ENCODE peak calls at places on chromosomes 2 and 18, in nine cellular contexts. One of them, this sample, is unnamed.

GRCh38 chr2:96970248-96970875 is 16.0 kb downstream of the FAM178B start:
- DNase-seq in WERI-Rb-1: no peak
- DNase-seq in astrocyte: no peak
- DNase-seq in tibial nerve: no peak
- DNase-seq in lower lobe of right lung: peak; percentile 80
- DNase-seq in coronary artery: no peak
- DNase-seq in kidney epithelial cell: no peak
- DNase-seq in fibroblast of pulmonary artery: no peak
- DNase-seq in Peyer's patch: no peak
- DNase-seq in this sample: no peak

GRCh38 chr2:154350911-154351310 is 347.6 kb upstream of the KCNJ3 start:
- DNase-seq in Peyer's patch: no peak
- DNase-seq in fibroblast of pulmonary artery: no peak
- DNase-seq in lower lobe of right lung: no peak
- DNase-seq in tibial nerve: no peak
- DNase-seq in WERI-Rb-1: no peak
- DNase-seq in coronary artery: no peak
- DNase-seq in astrocyte: no peak
- DNase-seq in kidney epithelial cell: no peak
- DNase-seq in this sample: no peak

GRCh38 chr2:240465765-240466578 is 30.5 kb downstream of the GPC1 start:
- DNase-seq in Peyer's patch: peak; percentile 11
- DNase-seq in kidney epithelial cell: no peak
- DNase-seq in fibroblast of pulmonary artery: no peak
- DNase-seq in tibial nerve: peak; percentile 6
- DNase-seq in astrocyte: no peak
- DNase-seq in lower lobe of right lung: no peak
- DNase-seq in WERI-Rb-1: no peak
- DNase-seq in coronary artery: peak; percentile 72
- DNase-seq in this sample: no peak

GRCh38 chr2:143481231-143481613 is 352.0 kb downstream of the ARHGAP15 start:
- DNase-seq in Peyer's patch: no peak
- DNase-seq in lower lobe of right lung: no peak
- DNase-seq in fibroblast of pulmonary artery: no peak
- DNase-seq in coronary artery: no peak
- DNase-seq in tibial nerve: no peak
- DNase-seq in WERI-Rb-1: no peak
- DNase-seq in kidney epithelial cell: no peak
- DNase-seq in astrocyte: no peak
- DNase-seq in this sample: no peak

GRCh38 chr2:71807969-71808451 is 339.7 kb downstream of the CYP26B1 start:
- DNase-seq in Peyer's patch: no peak
- DNase-seq in WERI-Rb-1: no peak
- DNase-seq in kidney epithelial cell: no peak
- DNase-seq in fibroblast of pulmonary artery: no peak
- DNase-seq in lower lobe of right lung: no peak
- DNase-seq in astrocyte: no peak
- DNase-seq in tibial nerve: no peak
- DNase-seq in coronary artery: peak; percentile 45
- DNase-seq in this sample: no peak

GRCh38 chr2:16405551-16405950 is 260.1 kb downstream of the CYRIA start:
- DNase-seq in WERI-Rb-1: no peak
- DNase-seq in lower lobe of right lung: no peak
- DNase-seq in kidney epithelial cell: no peak
- DNase-seq in Peyer's patch: no peak
- DNase-seq in astrocyte: no peak
- DNase-seq in tibial nerve: no peak
- DNase-seq in fibroblast of pulmonary artery: no peak
- DNase-seq in coronary artery: no peak
- DNase-seq in this sample: no peak

GRCh38 chr2:181070834-181071200 is 90.4 kb downstream of the UBE2E3 start:
- DNase-seq in tibial nerve: no peak
- DNase-seq in lower lobe of right lung: no peak
- DNase-seq in astrocyte: no peak
- DNase-seq in fibroblast of pulmonary artery: no peak
- DNase-seq in coronary artery: no peak
- DNase-seq in kidney epithelial cell: no peak
- DNase-seq in WERI-Rb-1: no peak
- DNase-seq in Peyer's patch: no peak
- DNase-seq in this sample: no peak

GRCh38 chr2:138391956-138392355 is 109.6 kb upstream of the SPOPL start:
- DNase-seq in coronary artery: no peak
- DNase-seq in Peyer's patch: no peak
- DNase-seq in kidney epithelial cell: no peak
- DNase-seq in WERI-Rb-1: no peak
- DNase-seq in fibroblast of pulmonary artery: no peak
- DNase-seq in astrocyte: peak; percentile 0
- DNase-seq in tibial nerve: no peak
- DNase-seq in lower lobe of right lung: no peak
- DNase-seq in this sample: no peak

GRCh38 chr2:96353032-96353561 is 17.5 kb downstream of the NCAPH start:
- DNase-seq in Peyer's patch: no peak
- DNase-seq in fibroblast of pulmonary artery: no peak
- DNase-seq in kidney epithelial cell: no peak
- DNase-seq in tibial nerve: no peak
- DNase-seq in astrocyte: no peak
- DNase-seq in WERI-Rb-1: no peak
- DNase-seq in lower lobe of right lung: no peak
- DNase-seq in coronary artery: peak; percentile 78
- DNase-seq in this sample: no peak

GRCh38 chr18:29821544-29821943 is 1221.0 kb downstream of the DSC3 start:
- DNase-seq in tibial nerve: no peak
- DNase-seq in fibroblast of pulmonary artery: no peak
- DNase-seq in lower lobe of right lung: no peak
- DNase-seq in kidney epithelial cell: no peak
- DNase-seq in Peyer's patch: no peak
- DNase-seq in coronary artery: no peak
- DNase-seq in WERI-Rb-1: no peak
- DNase-seq in astrocyte: no peak
- DNase-seq in this sample: no peak

GRCh38 chr18:59220784-59221765 is 1.1 kb downstream of the GRP start:
- DNase-seq in tibial nerve: no peak
- DNase-seq in coronary artery: no peak
- DNase-seq in fibroblast of pulmonary artery: no peak
- DNase-seq in lower lobe of right lung: no peak
- DNase-seq in kidney epithelial cell: no peak
- DNase-seq in WERI-Rb-1: peak; percentile 53
- DNase-seq in Peyer's patch: no peak
- DNase-seq in astrocyte: no peak
- DNase-seq in this sample: no peak

DNA sequence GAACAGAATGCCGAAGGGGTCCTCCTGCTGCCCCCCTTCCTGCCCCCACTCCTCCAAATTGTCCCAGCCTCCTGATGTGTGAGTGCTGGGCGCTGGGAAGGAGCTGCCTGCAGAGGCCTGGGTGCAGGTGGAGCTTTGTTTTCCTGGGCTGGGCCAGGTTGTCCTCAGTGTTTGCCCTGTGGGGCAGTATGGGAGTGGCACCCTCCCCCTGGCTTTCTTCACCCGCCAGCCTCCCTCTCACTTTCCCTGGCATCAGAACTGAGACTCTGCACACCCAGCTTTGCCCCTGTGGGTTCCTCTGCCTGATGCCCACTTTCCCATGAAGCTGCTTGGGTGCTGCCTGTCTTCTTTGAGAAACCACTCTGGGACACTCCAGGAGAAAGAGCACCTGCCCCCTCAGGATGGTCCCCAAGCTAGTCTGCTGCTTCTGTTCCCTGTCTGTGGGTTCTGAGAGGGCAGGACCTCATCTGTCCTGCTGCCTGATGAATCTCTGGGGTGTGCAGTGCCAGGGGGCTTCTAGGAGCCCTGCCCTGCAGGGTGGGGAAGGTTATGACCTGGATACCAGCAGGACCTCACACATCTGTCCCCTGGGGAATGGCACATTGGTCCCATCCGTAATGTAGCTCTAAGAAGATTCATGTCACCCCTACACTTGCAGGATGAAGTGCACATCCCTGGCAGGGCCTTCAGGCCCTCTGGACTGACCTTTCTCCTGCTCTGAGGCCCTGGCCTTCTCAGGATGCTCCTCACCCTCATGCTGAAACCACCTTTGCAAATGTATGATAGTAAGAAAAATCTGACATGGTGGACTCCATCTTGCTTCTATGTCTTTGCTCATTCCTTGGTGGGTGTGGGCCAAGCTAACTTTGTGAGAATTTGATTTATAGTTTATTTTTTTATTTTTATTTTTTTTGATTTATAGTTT is 146.8 kb upstream of the HS6ST1 start:
- DNase-seq in fibroblast of pulmonary artery: no peak
- DNase-seq in lower lobe of right lung: no peak
- DNase-seq in WERI-Rb-1: no peak
- DNase-seq in tibial nerve: no peak
- DNase-seq in kidney epithelial cell: no peak
- DNase-seq in astrocyte: no peak
- DNase-seq in coronary artery: no peak
- DNase-seq in Peyer's patch: no peak
- DNase-seq in this sample: no peak
- H3K4me3 ChIP-seq in fibroblast of pulmonary artery: no peak overlapping the region
- H3K4me3 ChIP-seq in lower lobe of right lung: no peak overlapping the region
- H3K4me3 ChIP-seq in WERI-Rb-1: no peak overlapping the region
- H3K4me3 ChIP-seq in tibial nerve: no peak overlapping the region
- H3K4me3 ChIP-seq in kidney epithelial cell: no peak overlapping the region
- H3K4me3 ChIP-seq in astrocyte: no peak overlapping the region
- H3K4me3 ChIP-seq in coronary artery: no peak overlapping the region
- H3K4me3 ChIP-seq in Peyer's patch: no peak overlapping the region
- H3K4me3 ChIP-seq in this sample: no peak overlapping the region

DNA sequence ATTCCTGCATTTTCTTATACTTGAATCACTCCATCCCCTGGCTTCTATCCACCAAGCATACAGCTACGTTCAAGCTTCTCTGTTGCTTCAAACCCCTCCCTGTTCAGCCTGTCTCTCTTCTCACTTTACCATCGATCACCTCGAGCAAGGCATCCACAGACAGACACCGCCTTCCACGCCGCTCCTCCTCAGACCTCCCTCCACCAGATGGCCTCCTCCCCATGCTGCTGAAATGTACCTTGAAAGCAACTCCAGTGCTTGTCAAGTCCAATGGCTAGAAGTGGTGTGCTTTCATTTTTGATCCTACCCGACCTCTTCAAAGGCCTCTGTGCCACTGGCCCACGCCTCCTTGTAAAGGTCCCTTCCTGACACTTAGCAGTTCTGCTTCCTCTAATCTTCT is 131.3 kb upstream of the ACAA2 start:
- DNase-seq in Peyer's patch: no peak
- DNase-seq in coronary artery: no peak
- DNase-seq in astrocyte: peak; percentile 40
- DNase-seq in kidney epithelial cell: no peak
- DNase-seq in WERI-Rb-1: peak; percentile 86
- DNase-seq in fibroblast of pulmonary artery: peak; percentile 2
- DNase-seq in lower lobe of right lung: no peak
- DNase-seq in tibial nerve: no peak
- DNase-seq in this sample: peak; percentile 34
- TF ChIP-seq CTCF in Peyer's patch: no peak
- TF ChIP-seq CTCF in coronary artery: no peak
- TF ChIP-seq CTCF in astrocyte: no peak
- TF ChIP-seq CTCF in kidney epithelial cell: peak; percentile 48
- TF ChIP-seq CTCF in WERI-Rb-1: peak; percentile 89
- TF ChIP-seq CTCF in fibroblast of pulmonary artery: no peak
- TF ChIP-seq CTCF in lower lobe of right lung: no peak
- TF ChIP-seq CTCF in tibial nerve: no peak
- TF ChIP-seq CTCF in this sample: peak; percentile 7

DNA sequence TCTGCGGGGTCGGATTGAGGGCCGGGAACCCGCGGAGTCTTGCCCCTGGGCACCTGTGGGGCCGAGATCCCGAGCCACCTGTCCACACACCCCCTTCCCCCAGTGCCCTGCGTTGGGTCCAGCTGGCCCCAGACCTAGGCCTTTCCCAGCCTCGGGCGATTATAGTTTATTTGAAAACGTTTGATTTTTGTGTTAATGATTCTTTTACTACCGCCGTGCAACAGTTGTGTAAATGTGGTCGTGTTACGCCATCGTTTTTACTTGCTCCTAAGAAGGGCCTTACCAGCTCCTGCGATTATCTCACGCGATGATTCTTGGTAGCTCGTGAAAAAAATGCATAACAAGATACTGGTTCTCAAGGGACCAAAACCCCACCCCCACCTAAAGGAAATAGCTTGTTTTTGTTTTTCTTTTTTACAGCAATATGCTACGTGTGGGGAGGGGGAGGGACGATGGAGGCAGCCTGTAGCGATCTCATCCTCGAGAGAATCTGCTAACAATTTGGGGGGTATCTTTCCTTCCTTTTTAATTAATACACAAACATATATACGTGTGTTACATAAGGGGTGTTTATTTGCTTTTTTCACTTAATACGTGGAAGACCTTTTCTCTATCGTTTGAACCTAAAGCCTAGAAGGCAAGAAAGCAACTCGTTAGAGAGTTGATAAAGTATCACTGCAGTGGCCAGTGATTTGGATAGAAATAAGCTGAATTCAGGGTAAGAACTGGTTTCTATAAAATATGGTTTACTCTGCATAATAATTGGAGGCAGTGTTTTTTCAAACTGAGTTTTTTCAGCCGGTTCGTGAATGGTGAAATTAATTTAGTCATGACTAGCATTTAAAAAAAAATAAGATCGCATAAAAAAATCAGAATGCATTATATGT is 1.1 kb downstream of the ZDBF2 start:
- DNase-seq in lower lobe of right lung: no peak
- DNase-seq in astrocyte: peak; percentile 44
- DNase-seq in Peyer's patch: no peak
- DNase-seq in fibroblast of pulmonary artery: peak; percentile 79
- DNase-seq in coronary artery: no peak
- DNase-seq in WERI-Rb-1: no peak
- DNase-seq in kidney epithelial cell: no peak
- DNase-seq in tibial nerve: no peak
- DNase-seq in this sample: peak; percentile 76
- H3K4me3 ChIP-seq in lower lobe of right lung: peak overlapping the region; percentile 68
- H3K4me3 ChIP-seq in astrocyte: peak overlapping the region; percentile 69
- H3K4me3 ChIP-seq in Peyer's patch: peak overlapping the region; percentile 67
- H3K4me3 ChIP-seq in fibroblast of pulmonary artery: peak overlapping the region; percentile 72
- H3K4me3 ChIP-seq in coronary artery: peak overlapping the region; percentile 91
- H3K4me3 ChIP-seq in WERI-Rb-1: peak overlapping the region; percentile 96
- H3K4me3 ChIP-seq in kidney epithelial cell: peak overlapping the region; percentile 57
- H3K4me3 ChIP-seq in tibial nerve: peak overlapping the region; percentile 41
- H3K4me3 ChIP-seq in this sample: peak overlapping the region; percentile 78

GRCh38 chr18:74898965-74899364 is 301.3 kb downstream of the ZNF407 start:
- DNase-seq in WERI-Rb-1: no peak
- DNase-seq in astrocyte: peak; percentile 48
- DNase-seq in Peyer's patch: no peak
- DNase-seq in lower lobe of right lung: no peak
- DNase-seq in coronary artery: no peak
- DNase-seq in kidney epithelial cell: peak; percentile 56
- DNase-seq in tibial nerve: no peak
- DNase-seq in fibroblast of pulmonary artery: peak; percentile 40
- DNase-seq in this sample: no peak

GRCh38 chr18:74897971-74898657 is 300.4 kb downstream of the ZNF407 start:
- DNase-seq in fibroblast of pulmonary artery: peak; percentile 42
- DNase-seq in WERI-Rb-1: no peak
- DNase-seq in astrocyte: peak; percentile 33
- DNase-seq in lower lobe of right lung: no peak
- DNase-seq in tibial nerve: no peak
- DNase-seq in kidney epithelial cell: no peak
- DNase-seq in Peyer's patch: no peak
- DNase-seq in coronary artery: no peak
- DNase-seq in this sample: no peak

GRCh38 chr18:74899554-74899953 is 301.9 kb downstream of the ZNF407 start:
- DNase-seq in fibroblast of pulmonary artery: peak; percentile 15
- DNase-seq in astrocyte: no peak
- DNase-seq in lower lobe of right lung: peak; percentile 59
- DNase-seq in tibial nerve: peak; percentile 30
- DNase-seq in WERI-Rb-1: no peak
- DNase-seq in kidney epithelial cell: no peak
- DNase-seq in Peyer's patch: no peak
- DNase-seq in coronary artery: no peak
- DNase-seq in this sample: no peak

GRCh38 chr18:74895686-74896085 is 298.0 kb downstream of the ZNF407 start:
- DNase-seq in tibial nerve: no peak
- DNase-seq in WERI-Rb-1: no peak
- DNase-seq in Peyer's patch: no peak
- DNase-seq in astrocyte: peak; percentile 3
- DNase-seq in coronary artery: no peak
- DNase-seq in kidney epithelial cell: peak; percentile 25
- DNase-seq in lower lobe of right lung: no peak
- DNase-seq in fibroblast of pulmonary artery: peak; percentile 35
- DNase-seq in this sample: no peak

GRCh38 chr18:74896390-74896991 is 298.8 kb downstream of the ZNF407 start:
- DNase-seq in coronary artery: no peak
- DNase-seq in fibroblast of pulmonary artery: peak; percentile 8
- DNase-seq in Peyer's patch: no peak
- DNase-seq in WERI-Rb-1: peak; percentile 77
- DNase-seq in lower lobe of right lung: no peak
- DNase-seq in tibial nerve: no peak
- DNase-seq in astrocyte: no peak
- DNase-seq in kidney epithelial cell: peak; percentile 7
- DNase-seq in this sample: peak; percentile 64
- TF ChIP-seq CTCF in coronary artery: no peak
- TF ChIP-seq CTCF in fibroblast of pulmonary artery: no peak
- TF ChIP-seq CTCF in Peyer's patch: peak; percentile 56
- TF ChIP-seq CTCF in WERI-Rb-1: peak; percentile 92
- TF ChIP-seq CTCF in lower lobe of right lung: peak; percentile 64
- TF ChIP-seq CTCF in tibial nerve: peak; percentile 35
- TF ChIP-seq CTCF in astrocyte: no peak
- TF ChIP-seq CTCF in kidney epithelial cell: peak; percentile 73
- TF ChIP-seq CTCF in this sample: peak; percentile 60